ENCODE peak calls at places on chromosomes 7 and 10, in five cellular contexts. One of them, this sample, is unnamed.

GRCh38 chr7:113087278-113087998 is 811 bp upstream of the GPR85 start:
- DNase-seq in pancreas: no peak
- DNase-seq in HepG2: peak; percentile 1
- DNase-seq in brain microvascular endothelial cell: peak; percentile 87
- DNase-seq in stomach: no peak
- DNase-seq in this sample: peak; percentile 28

GRCh38 chr7:24340727-24341126 is 56.7 kb downstream of the NPY start:
- DNase-seq in pancreas: no peak
- DNase-seq in HepG2: no peak
- DNase-seq in brain microvascular endothelial cell: no peak
- DNase-seq in stomach: no peak
- DNase-seq in this sample: no peak

GRCh38 chr7:90574136-90574819 is 21.8 kb upstream of the CDK14 start:
- DNase-seq in pancreas: no peak
- DNase-seq in HepG2: no peak
- DNase-seq in brain microvascular endothelial cell: peak; percentile 63
- DNase-seq in stomach: no peak
- DNase-seq in this sample: no peak

GRCh38 chr10:12448340-12448728 is 99.0 kb downstream of the CAMK1D start:
- DNase-seq in pancreas: no peak
- DNase-seq in HepG2: no peak
- DNase-seq in brain microvascular endothelial cell: peak; percentile 37
- DNase-seq in stomach: no peak
- DNase-seq in this sample: no peak

GRCh38 chr10:18401416-18402195 is 249.8 kb downstream of the NSUN6 start:
- DNase-seq in pancreas: no peak
- DNase-seq in HepG2: no peak
- DNase-seq in brain microvascular endothelial cell: no peak
- DNase-seq in stomach: no peak
- DNase-seq in this sample: no peak

GRCh38 chr10:44105643-44106042 is 279.3 kb downstream of the CXCL12 start:
- DNase-seq in pancreas: no peak
- DNase-seq in HepG2: no peak
- DNase-seq in brain microvascular endothelial cell: no peak
- DNase-seq in stomach: no peak
- DNase-seq in this sample: no peak

GRCh38 chr10:69318997-69319727 is 40.9 kb downstream of the HK1 start:
- DNase-seq in pancreas: peak; percentile 83
- DNase-seq in HepG2: no peak
- DNase-seq in brain microvascular endothelial cell: peak; percentile 59
- DNase-seq in stomach: peak; percentile 84
- DNase-seq in this sample: no peak

GRCh38 chr7:118059209-118059608 is 124.8 kb upstream of the LSM8 start:
- DNase-seq in pancreas: no peak
- DNase-seq in HepG2: no peak
- DNase-seq in brain microvascular endothelial cell: no peak
- DNase-seq in stomach: no peak
- DNase-seq in this sample: peak; percentile 23

GRCh38 chr7:143003393-143004051 is 23.4 kb downstream of the OR9A2 start:
- DNase-seq in pancreas: no peak
- DNase-seq in HepG2: peak; percentile 1
- DNase-seq in brain microvascular endothelial cell: no peak
- DNase-seq in stomach: no peak
- DNase-seq in this sample: peak; percentile 18

GRCh38 chr7:20598479-20599419 is 16.7 kb upstream of the ABCB5 start:
- DNase-seq in pancreas: no peak
- DNase-seq in HepG2: peak; percentile 35
- DNase-seq in brain microvascular endothelial cell: peak; percentile 23
- DNase-seq in stomach: no peak
- DNase-seq in this sample: peak; percentile 55

GRCh38 chr10:29841724-29842649 is 207.2 kb upstream of the SVIL start:
- DNase-seq in pancreas: no peak
- DNase-seq in HepG2: peak; percentile 56
- DNase-seq in brain microvascular endothelial cell: peak; percentile 41
- DNase-seq in stomach: peak; percentile 54
- DNase-seq in this sample: no peak

GRCh38 chr7:22443370-22444180 is 56.4 kb downstream of the STEAP1B start:
- DNase-seq in pancreas: no peak
- DNase-seq in HepG2: peak; percentile 95
- DNase-seq in brain microvascular endothelial cell: peak; percentile 65
- DNase-seq in stomach: no peak
- DNase-seq in this sample: no peak

GRCh38 chr7:78226059-78226658 is 427.6 kb downstream of the PHTF2 start:
- DNase-seq in pancreas: peak; percentile 66
- DNase-seq in HepG2: peak; percentile 16
- DNase-seq in brain microvascular endothelial cell: no peak
- DNase-seq in stomach: peak; percentile 41
- DNase-seq in this sample: peak; percentile 5

GRCh38 chr10:79050896-79051555 is 17.7 kb upstream of the ZMIZ1 start:
- DNase-seq in pancreas: peak; percentile 53
- DNase-seq in HepG2: no peak
- DNase-seq in brain microvascular endothelial cell: no peak
- DNase-seq in stomach: no peak
- DNase-seq in this sample: no peak

GRCh38 chr10:119538632-119539358 is 3.7 kb downstream of the RGS10 start:
- DNase-seq in pancreas: no peak
- DNase-seq in HepG2: no peak
- DNase-seq in brain microvascular endothelial cell: no peak
- DNase-seq in stomach: no peak
- DNase-seq in this sample: no peak

GRCh38 chr10:88064608-88065383 is 201.4 kb downstream of the PTEN start:
- DNase-seq in pancreas: no peak
- DNase-seq in HepG2: no peak
- DNase-seq in brain microvascular endothelial cell: no peak
- DNase-seq in stomach: peak; percentile 64
- DNase-seq in this sample: no peak

GRCh38 chr7:51246258-51247245 is 70.1 kb downstream of the COBL start:
- DNase-seq in pancreas: no peak
- DNase-seq in HepG2: no peak
- DNase-seq in brain microvascular endothelial cell: no peak
- DNase-seq in stomach: no peak
- DNase-seq in this sample: peak; percentile 9

GRCh38 chr7:110130669-110131068 is 960.3 kb upstream of the LRRN3 start:
- DNase-seq in pancreas: no peak
- DNase-seq in HepG2: no peak
- DNase-seq in brain microvascular endothelial cell: no peak
- DNase-seq in stomach: no peak
- DNase-seq in this sample: no peak

GRCh38 chr10:29245476-29245875 is 43.4 kb upstream of the LYZL1 start:
- DNase-seq in pancreas: no peak
- DNase-seq in HepG2: no peak
- DNase-seq in brain microvascular endothelial cell: no peak
- DNase-seq in stomach: no peak
- DNase-seq in this sample: no peak

GRCh38 chr10:63491558-63492316 is 26.0 kb upstream of the JMJD1C start:
- DNase-seq in pancreas: no peak
- DNase-seq in HepG2: no peak
- DNase-seq in brain microvascular endothelial cell: peak; percentile 66
- DNase-seq in stomach: no peak
- DNase-seq in this sample: peak; percentile 43

GRCh38 chr7:52639981-52640380 is 395.5 kb upstream of the POM121L12 start:
- DNase-seq in pancreas: no peak
- DNase-seq in HepG2: no peak
- DNase-seq in brain microvascular endothelial cell: no peak
- DNase-seq in stomach: no peak
- DNase-seq in this sample: peak; percentile 98

GRCh38 chr10:14588084-14588937 is 186.4 kb downstream of the FAM107B start:
- DNase-seq in pancreas: no peak
- DNase-seq in HepG2: peak; percentile 84
- DNase-seq in brain microvascular endothelial cell: peak; percentile 96
- DNase-seq in stomach: no peak
- DNase-seq in this sample: peak; percentile 44

GRCh38 chr10:121942749-121943148 is 14.9 kb upstream of the ATE1 start:
- DNase-seq in pancreas: no peak
- DNase-seq in HepG2: no peak
- DNase-seq in brain microvascular endothelial cell: peak; percentile 91
- DNase-seq in stomach: no peak
- DNase-seq in this sample: peak; percentile 89

GRCh38 chr10:110008518-110009339 is 945 bp downstream of the ADD3 start:
- DNase-seq in pancreas: peak; percentile 65
- DNase-seq in HepG2: peak; percentile 52
- DNase-seq in brain microvascular endothelial cell: no peak
- DNase-seq in stomach: peak; percentile 66
- DNase-seq in this sample: no peak

GRCh38 chr7:137146552-137146961 is 197.0 kb downstream of the PTN start:
- DNase-seq in pancreas: no peak
- DNase-seq in HepG2: no peak
- DNase-seq in brain microvascular endothelial cell: peak; percentile 90
- DNase-seq in stomach: no peak
- DNase-seq in this sample: peak; percentile 87
- H3K4me3 ChIP-seq in pancreas: no peak overlapping the region
- H3K4me3 ChIP-seq in HepG2: no peak overlapping the region
- H3K4me3 ChIP-seq in brain microvascular endothelial cell: no peak overlapping the region
- H3K4me3 ChIP-seq in stomach: no peak overlapping the region
- H3K4me3 ChIP-seq in this sample: no peak overlapping the region

DNA sequence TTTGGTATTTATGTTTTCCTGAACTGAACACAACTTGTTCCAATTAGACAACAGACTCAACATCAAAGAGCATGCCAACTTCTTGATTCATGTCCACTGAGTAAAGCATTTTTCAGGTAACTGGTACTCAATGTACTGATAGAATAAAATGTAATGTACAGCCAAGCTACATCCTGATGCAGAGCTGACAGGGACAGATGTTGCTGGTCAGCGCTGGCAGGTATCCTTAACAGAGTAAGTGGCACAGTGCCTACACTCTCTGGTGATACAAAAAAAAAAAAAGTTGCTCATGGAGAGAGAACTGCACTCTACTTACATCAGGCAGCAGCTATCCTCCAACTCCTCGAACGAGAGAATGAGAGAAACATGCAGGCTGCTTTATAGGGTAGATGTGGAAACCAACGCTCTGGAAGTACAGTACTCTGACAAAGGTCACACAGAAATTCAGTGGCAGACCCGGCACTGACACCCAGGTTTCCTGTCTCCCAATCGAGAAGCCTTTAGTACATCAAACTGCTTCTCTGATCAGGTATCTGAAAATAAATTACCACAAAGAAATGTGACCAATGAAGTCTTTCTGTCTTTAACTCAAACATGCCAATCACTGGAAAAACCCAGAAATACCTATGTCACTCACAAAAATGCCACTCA is 4.6 kb downstream of the ITGB1 start:
- DNase-seq in pancreas: no peak
- DNase-seq in HepG2: no peak
- DNase-seq in brain microvascular endothelial cell: no peak
- DNase-seq in stomach: no peak
- DNase-seq in this sample: no peak
- H3K4me3 ChIP-seq in pancreas: no peak overlapping the region
- H3K4me3 ChIP-seq in HepG2: peak overlapping the region; percentile 91
- H3K4me3 ChIP-seq in brain microvascular endothelial cell: peak overlapping the region; percentile 84
- H3K4me3 ChIP-seq in stomach: no peak overlapping the region
- H3K4me3 ChIP-seq in this sample: peak overlapping the region; percentile 5

GRCh38 chr7:28688651-28689050 is 269.5 kb downstream of the TRIL start:
- DNase-seq in pancreas: no peak
- DNase-seq in HepG2: no peak
- DNase-seq in brain microvascular endothelial cell: peak; percentile 42
- DNase-seq in stomach: no peak
- DNase-seq in this sample: peak; percentile 67

GRCh38 chr7:28685660-28686417 is 272.3 kb downstream of the TRIL start:
- DNase-seq in pancreas: peak; percentile 73
- DNase-seq in HepG2: peak; percentile 68
- DNase-seq in brain microvascular endothelial cell: peak; percentile 99
- DNase-seq in stomach: peak; percentile 88
- DNase-seq in this sample: peak; percentile 100

GRCh38 chr7:28685291-28685659 is 272.9 kb downstream of the TRIL start:
- DNase-seq in pancreas: no peak
- DNase-seq in HepG2: no peak
- DNase-seq in brain microvascular endothelial cell: no peak
- DNase-seq in stomach: no peak
- DNase-seq in this sample: no peak

GRCh38 chr7:28686418-28686800 is 271.7 kb downstream of the TRIL start:
- DNase-seq in pancreas: no peak
- DNase-seq in HepG2: no peak
- DNase-seq in brain microvascular endothelial cell: peak; percentile 68
- DNase-seq in stomach: no peak
- DNase-seq in this sample: peak; percentile 62

DNA sequence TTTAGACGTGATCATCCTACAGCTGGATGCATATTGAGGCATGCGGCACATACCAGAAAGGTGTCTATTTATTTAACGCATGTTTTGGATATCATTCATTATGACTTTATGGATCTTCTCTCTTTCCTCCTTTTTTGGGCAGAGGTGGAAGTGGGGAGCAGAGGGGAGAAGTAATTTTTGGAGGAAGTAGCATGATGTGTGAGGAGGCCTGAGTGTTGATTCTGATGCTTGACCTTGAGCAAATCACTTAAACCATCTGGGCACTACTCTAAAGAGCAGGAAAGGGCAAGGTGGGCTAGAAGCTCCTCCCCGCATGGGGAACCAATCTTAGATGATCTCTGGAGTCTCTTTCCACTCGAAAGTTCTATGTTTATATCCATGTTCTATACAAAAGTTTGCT is 270.5 kb downstream of the TRIL start:
- DNase-seq in pancreas: no peak
- DNase-seq in HepG2: no peak
- DNase-seq in brain microvascular endothelial cell: no peak
- DNase-seq in stomach: no peak
- DNase-seq in this sample: no peak
- H3K4me3 ChIP-seq in pancreas: no peak overlapping the region
- H3K4me3 ChIP-seq in HepG2: no peak overlapping the region
- H3K4me3 ChIP-seq in brain microvascular endothelial cell: peak overlapping the region; percentile 64
- H3K4me3 ChIP-seq in stomach: no peak overlapping the region
- H3K4me3 ChIP-seq in this sample: peak overlapping the region; percentile 70

GRCh38 chr7:101163281-101164070 is 1.9 kb downstream of the VGF start:
- DNase-seq in pancreas: peak; percentile 71
- DNase-seq in HepG2: no peak
- DNase-seq in brain microvascular endothelial cell: no peak
- DNase-seq in stomach: no peak
- DNase-seq in this sample: no peak
- H3K4me3 ChIP-seq in pancreas: no peak overlapping the region
- H3K4me3 ChIP-seq in HepG2: no peak overlapping the region
- H3K4me3 ChIP-seq in brain microvascular endothelial cell: peak overlapping the region; percentile 24
- H3K4me3 ChIP-seq in stomach: peak overlapping the region; percentile 34
- H3K4me3 ChIP-seq in this sample: peak overlapping the region; percentile 28

DNA sequence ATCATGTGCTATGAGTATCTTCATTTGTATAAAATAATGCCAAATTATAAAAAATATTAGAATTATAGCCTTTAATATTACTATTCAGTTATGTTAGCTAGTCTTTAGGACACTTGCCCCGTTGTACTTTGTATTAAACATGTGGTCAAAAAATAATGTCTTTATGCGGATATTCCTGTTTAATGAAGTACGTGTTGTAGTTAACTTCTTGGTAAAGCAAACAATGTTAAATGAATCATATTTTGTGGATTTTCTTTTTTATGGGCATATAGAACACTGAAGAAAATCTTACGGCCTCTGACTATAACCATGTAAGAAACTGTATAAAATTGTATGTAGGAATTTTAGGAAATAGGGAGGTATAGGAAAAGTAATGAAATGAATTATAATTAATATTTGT is 14.3 kb downstream of the GLCCI1 start:
- DNase-seq in pancreas: no peak
- DNase-seq in HepG2: no peak
- DNase-seq in brain microvascular endothelial cell: no peak
- DNase-seq in stomach: no peak
- DNase-seq in this sample: no peak
- H3K4me3 ChIP-seq in pancreas: no peak overlapping the region
- H3K4me3 ChIP-seq in HepG2: no peak overlapping the region
- H3K4me3 ChIP-seq in brain microvascular endothelial cell: no peak overlapping the region
- H3K4me3 ChIP-seq in stomach: no peak overlapping the region
- H3K4me3 ChIP-seq in this sample: no peak overlapping the region

GRCh38 chr7:34191041-34191440 is 285.7 kb downstream of the BMPER start:
- DNase-seq in pancreas: no peak
- DNase-seq in HepG2: no peak
- DNase-seq in brain microvascular endothelial cell: no peak
- DNase-seq in stomach: no peak
- DNase-seq in this sample: no peak
- H3K4me3 ChIP-seq in pancreas: no peak overlapping the region
- H3K4me3 ChIP-seq in HepG2: no peak overlapping the region
- H3K4me3 ChIP-seq in brain microvascular endothelial cell: no peak overlapping the region
- H3K4me3 ChIP-seq in stomach: no peak overlapping the region
- H3K4me3 ChIP-seq in this sample: no peak overlapping the region

This sample was measured in astrocyte of the cerebellum.